ENCODE peak calls at places on chromosome 1, in six cellular contexts. B is prostate gland, C is AG09309, Q is GM12891, V is astrocyte of the spinal cord, G is RPMI8226. I is an unnamed sample.

GRCh38 chr1:33163621-33164071 is 18.2 kb downstream of the TRIM62 start:
- DNase-seq in G (no peak), C (no peak), B (no peak), Q (no peak), V (peak; percentile 96), I (no peak)

GRCh38 chr1:40784141-40784770 is 669 bp downstream of the KCNQ4 start:
- DNase-seq in G (peak; percentile 32), Q (peak; percentile 61), B (no peak), C (no peak), V (no peak), I (no peak)

GRCh38 chr1:64505232-64505943 is 35.5 kb downstream of the CACHD1 start:
- DNase-seq in C (no peak), Q (peak; percentile 17), V (no peak), B (no peak), G (peak; percentile 24), I (peak; percentile 62)

GRCh38 chr1:62321438-62321837 is 2.2 kb upstream of the KANK4 start:
- DNase-seq in B (no peak), G (no peak), Q (no peak), C (peak; percentile 41), V (peak; percentile 69), I (no peak)

GRCh38 chr1:182707116-182707515 is 22.7 kb upstream of the RGS8 start:
- DNase-seq in G (no peak), C (no peak), Q (no peak), V (peak; percentile 45), B (peak; percentile 74), I (peak; percentile 63)

GRCh38 chr1:212651521-212651920 is 43.0 kb downstream of the ATF3 start:
- DNase-seq in Q (no peak), C (no peak), B (no peak), V (no peak), G (no peak), I (no peak)

GRCh38 chr1:115545791-115546733 is 95.7 kb upstream of the VANGL1 start:
- DNase-seq in B (peak; percentile 30), V (peak; percentile 94), Q (no peak), G (no peak), C (peak; percentile 85), I (peak; percentile 67)

GRCh38 chr1:9373614-9374013 is 80.9 kb downstream of the SPSB1 start:
- DNase-seq in B (no peak), G (no peak), V (no peak), C (no peak), Q (no peak), I (no peak)

GRCh38 chr1:12326986-12327385 is 97.2 kb downstream of the VPS13D start:
- DNase-seq in V (no peak), Q (no peak), C (no peak), G (no peak), B (no peak), I (no peak)

GRCh38 chr1:228849011-228849541 is 113.8 kb downstream of the RHOU start:
- DNase-seq in B (no peak), Q (no peak), V (no peak), G (peak; percentile 37), C (no peak), I (no peak)

GRCh38 chr1:25958475-25958874 is 39.4 kb downstream of the PAFAH2 start:
- DNase-seq in C (peak; percentile 31), V (peak; percentile 77), Q (no peak), G (no peak), B (no peak), I (no peak)

GRCh38 chr1:225824522-225824921 is 14.6 kb downstream of the EPHX1 start:
- DNase-seq in C (no peak), V (no peak), B (no peak), G (no peak), Q (no peak), I (no peak)

I was measured in thyroid gland.